ENCODE peak calls at places on chromosomes 12 and 14, in six cellular contexts. One of them, this sample, is unnamed.

GRCh38 chr12:104588048-104588942 is 131.5 kb downstream of the CHST11 start:
- DNase-seq in spleen: no peak
- DNase-seq in MM.1S: no peak
- DNase-seq in neural progenitor cell: no peak
- DNase-seq in astrocyte: peak
- DNase-seq in tibial nerve: no peak
- DNase-seq in this sample: no peak

GRCh38 chr12:40300490-40300889 is 75.7 kb downstream of the LRRK2 start:
- DNase-seq in MM.1S: no peak
- DNase-seq in neural progenitor cell: no peak
- DNase-seq in tibial nerve: no peak
- DNase-seq in astrocyte: no peak
- DNase-seq in spleen: no peak
- DNase-seq in this sample: no peak

GRCh38 chr12:56197921-56198635 is 8.8 kb upstream of the SMARCC2 start:
- DNase-seq in neural progenitor cell: no peak
- DNase-seq in spleen: no peak
- DNase-seq in astrocyte: no peak
- DNase-seq in MM.1S: no peak
- DNase-seq in tibial nerve: no peak
- DNase-seq in this sample: no peak

GRCh38 chr14:66965831-66966230 is 223.4 kb upstream of the GARIN2 start:
- DNase-seq in tibial nerve: no peak
- DNase-seq in neural progenitor cell: no peak
- DNase-seq in astrocyte: peak
- DNase-seq in MM.1S: no peak
- DNase-seq in spleen: no peak
- DNase-seq in this sample: no peak

GRCh38 chr12:19915392-19916192 is 452.7 kb upstream of the PDE3A start:
- DNase-seq in neural progenitor cell: peak
- DNase-seq in astrocyte: peak
- DNase-seq in spleen: no peak
- DNase-seq in tibial nerve: peak
- DNase-seq in MM.1S: peak
- DNase-seq in this sample: no peak

GRCh38 chr12:62983594-62983993 is 48.6 kb upstream of the PPM1H start:
- DNase-seq in neural progenitor cell: peak
- DNase-seq in spleen: no peak
- DNase-seq in MM.1S: no peak
- DNase-seq in astrocyte: no peak
- DNase-seq in tibial nerve: no peak
- DNase-seq in this sample: no peak

GRCh38 chr12:95202691-95203476 is 14.4 kb downstream of the FGD6 start:
- DNase-seq in astrocyte: no peak
- DNase-seq in tibial nerve: no peak
- DNase-seq in spleen: no peak
- DNase-seq in neural progenitor cell: no peak
- DNase-seq in MM.1S: peak
- DNase-seq in this sample: no peak

GRCh38 chr14:87148655-87149054 is 844.3 kb downstream of the GALC start:
- DNase-seq in neural progenitor cell: no peak
- DNase-seq in astrocyte: peak
- DNase-seq in spleen: no peak
- DNase-seq in tibial nerve: no peak
- DNase-seq in MM.1S: no peak
- DNase-seq in this sample: no peak

GRCh38 chr12:52045794-52046199 is 5.4 kb upstream of the NR4A1 start:
- DNase-seq in neural progenitor cell: no peak
- DNase-seq in spleen: peak
- DNase-seq in tibial nerve: no peak
- DNase-seq in astrocyte: no peak
- DNase-seq in MM.1S: no peak
- DNase-seq in this sample: no peak

GRCh38 chr14:31484754-31485153 is 3.1 kb downstream of the GPR33 start:
- DNase-seq in MM.1S: no peak
- DNase-seq in spleen: no peak
- DNase-seq in astrocyte: no peak
- DNase-seq in neural progenitor cell: no peak
- DNase-seq in tibial nerve: no peak
- DNase-seq in this sample: no peak

GRCh38 chr14:104353921-104354701 is 215.7 kb downstream of the KIF26A start:
- DNase-seq in astrocyte: no peak
- DNase-seq in neural progenitor cell: no peak
- DNase-seq in spleen: peak
- DNase-seq in MM.1S: no peak
- DNase-seq in tibial nerve: no peak
- DNase-seq in this sample: no peak

GRCh38 chr12:125519026-125519651 is 453.9 kb downstream of the AACS start:
- DNase-seq in neural progenitor cell: no peak
- DNase-seq in MM.1S: no peak
- DNase-seq in astrocyte: no peak
- DNase-seq in spleen: no peak
- DNase-seq in tibial nerve: no peak
- DNase-seq in this sample: no peak

GRCh38 chr14:80872645-80873044 is 68.9 kb downstream of the CEP128 start:
- DNase-seq in neural progenitor cell: no peak
- DNase-seq in astrocyte: no peak
- DNase-seq in MM.1S: no peak
- DNase-seq in spleen: no peak
- DNase-seq in tibial nerve: no peak
- DNase-seq in this sample: no peak
- H3K4me3 ChIP-seq in neural progenitor cell: no peak
- H3K4me3 ChIP-seq in astrocyte: no peak
- H3K4me3 ChIP-seq in MM.1S: no peak
- H3K4me3 ChIP-seq in spleen: no peak
- H3K4me3 ChIP-seq in tibial nerve: no peak
- H3K4me3 ChIP-seq in this sample: no peak

GRCh38 chr12:29880987-29881386 is 97.2 kb upstream of the TMTC1 start:
- DNase-seq in neural progenitor cell: no peak
- DNase-seq in MM.1S: no peak
- DNase-seq in astrocyte: no peak
- DNase-seq in spleen: no peak
- DNase-seq in tibial nerve: no peak
- DNase-seq in this sample: no peak
- TF ChIP-seq CTCF in neural progenitor cell: no peak
- TF ChIP-seq CTCF in MM.1S: no peak
- TF ChIP-seq CTCF in astrocyte: no peak
- TF ChIP-seq CTCF in spleen: no peak
- TF ChIP-seq CTCF in tibial nerve: no peak
- TF ChIP-seq CTCF in this sample: no peak

DNA sequence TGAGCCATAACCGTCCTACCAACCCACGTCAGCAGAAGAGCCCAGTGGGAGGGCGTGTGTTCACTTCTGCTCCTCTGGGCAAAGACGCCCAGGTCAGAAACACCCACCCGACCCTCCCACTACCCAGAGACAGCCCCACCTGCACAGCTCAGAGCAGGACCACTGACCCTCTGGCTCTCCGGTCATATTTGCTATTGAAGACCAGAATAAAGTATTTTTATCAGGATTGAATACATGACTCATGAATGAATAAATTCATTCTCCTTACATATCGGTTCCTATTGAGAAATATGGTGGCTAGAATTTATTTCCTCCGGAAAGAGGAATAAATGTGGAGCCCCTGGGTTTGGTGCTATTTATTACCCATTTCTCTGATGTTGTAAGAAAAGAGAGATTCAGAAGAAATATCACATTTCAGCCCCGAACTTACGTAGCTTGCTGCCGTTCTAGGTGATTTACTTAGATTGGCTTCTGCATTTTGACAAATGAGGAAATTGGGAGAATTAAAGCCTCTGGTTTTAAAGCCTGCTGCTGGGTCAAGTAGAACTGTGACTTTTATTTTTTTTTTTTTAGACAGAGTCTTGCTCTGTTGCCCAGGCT is 36.4 kb upstream of the P2RX7 start:
- DNase-seq in MM.1S: no peak
- DNase-seq in astrocyte: no peak
- DNase-seq in neural progenitor cell: no peak
- DNase-seq in tibial nerve: no peak
- DNase-seq in spleen: no peak
- DNase-seq in this sample: no peak
- H3K4me3 ChIP-seq in MM.1S: no peak
- H3K4me3 ChIP-seq in astrocyte: no peak
- H3K4me3 ChIP-seq in neural progenitor cell: no peak
- H3K4me3 ChIP-seq in tibial nerve: peak
- H3K4me3 ChIP-seq in spleen: peak
- H3K4me3 ChIP-seq in this sample: no peak

GRCh38 chr14:99609245-99610117 is 5.5 kb upstream of the CCDC85C start:
- DNase-seq in neural progenitor cell: no peak
- DNase-seq in astrocyte: no peak
- DNase-seq in spleen: no peak
- DNase-seq in tibial nerve: no peak
- DNase-seq in MM.1S: no peak
- DNase-seq in this sample: no peak
- TF ChIP-seq CTCF in neural progenitor cell: no peak
- TF ChIP-seq CTCF in astrocyte: peak
- TF ChIP-seq CTCF in spleen: no peak
- TF ChIP-seq CTCF in tibial nerve: peak
- TF ChIP-seq CTCF in MM.1S: peak
- TF ChIP-seq CTCF in this sample: peak

DNA sequence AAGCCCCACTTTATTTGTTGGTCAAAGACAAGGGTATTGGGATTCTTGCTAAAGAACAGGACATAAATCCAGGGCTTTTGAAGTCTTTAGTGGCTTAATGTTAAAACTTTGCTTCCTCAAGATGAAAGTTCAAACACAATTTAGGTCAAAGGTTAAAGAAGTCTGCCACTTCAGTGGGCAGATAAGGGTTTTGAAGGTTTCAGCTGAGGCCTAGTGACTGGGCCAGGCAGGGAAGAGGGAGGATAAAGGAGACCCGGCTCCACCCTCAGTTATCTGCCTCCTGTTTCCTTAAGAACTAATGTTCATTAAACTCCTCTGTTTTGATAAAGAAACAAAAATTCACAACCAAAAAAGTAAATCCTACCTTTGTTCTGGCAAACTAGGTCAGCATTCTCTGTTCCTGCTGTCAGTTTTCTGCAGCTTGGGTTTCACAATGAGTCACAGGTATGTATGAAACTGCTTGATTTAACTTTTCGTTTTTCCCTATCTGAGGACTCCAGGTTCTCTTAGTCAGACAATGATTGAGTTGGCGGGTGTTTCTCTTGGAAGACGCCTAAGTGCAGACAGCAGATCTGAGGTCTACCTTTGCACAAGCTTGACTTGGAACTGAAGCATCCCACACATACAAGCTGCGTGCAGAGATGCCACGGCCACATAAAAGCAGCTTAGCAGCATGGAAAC is 208.3 kb downstream of the EXOC5 start:
- DNase-seq in neural progenitor cell: peak
- DNase-seq in astrocyte: no peak
- DNase-seq in tibial nerve: no peak
- DNase-seq in MM.1S: peak
- DNase-seq in spleen: no peak
- DNase-seq in this sample: no peak
- H3K4me3 ChIP-seq in neural progenitor cell: no peak
- H3K4me3 ChIP-seq in astrocyte: no peak
- H3K4me3 ChIP-seq in tibial nerve: no peak
- H3K4me3 ChIP-seq in MM.1S: peak
- H3K4me3 ChIP-seq in spleen: no peak
- H3K4me3 ChIP-seq in this sample: no peak

GRCh38 chr12:121709478-121709890 is 3.1 kb upstream of the TMEM120B start:
- DNase-seq in tibial nerve: no peak
- DNase-seq in spleen: no peak
- DNase-seq in MM.1S: no peak
- DNase-seq in astrocyte: peak
- DNase-seq in neural progenitor cell: no peak
- DNase-seq in this sample: peak
- TF ChIP-seq CTCF in tibial nerve: no peak
- TF ChIP-seq CTCF in spleen: no peak
- TF ChIP-seq CTCF in MM.1S: no peak
- TF ChIP-seq CTCF in astrocyte: no peak
- TF ChIP-seq CTCF in neural progenitor cell: no peak
- TF ChIP-seq CTCF in this sample: no peak

GRCh38 chr12:7994731-7995205 is 37.7 kb upstream of the FOXJ2 start:
- DNase-seq in astrocyte: peak
- DNase-seq in MM.1S: no peak
- DNase-seq in spleen: no peak
- DNase-seq in neural progenitor cell: peak
- DNase-seq in tibial nerve: no peak
- DNase-seq in this sample: peak
- H3K4me3 ChIP-seq in astrocyte: no peak
- H3K4me3 ChIP-seq in MM.1S: no peak
- H3K4me3 ChIP-seq in spleen: no peak
- H3K4me3 ChIP-seq in neural progenitor cell: no peak
- H3K4me3 ChIP-seq in tibial nerve: no peak
- H3K4me3 ChIP-seq in this sample: no peak

DNA sequence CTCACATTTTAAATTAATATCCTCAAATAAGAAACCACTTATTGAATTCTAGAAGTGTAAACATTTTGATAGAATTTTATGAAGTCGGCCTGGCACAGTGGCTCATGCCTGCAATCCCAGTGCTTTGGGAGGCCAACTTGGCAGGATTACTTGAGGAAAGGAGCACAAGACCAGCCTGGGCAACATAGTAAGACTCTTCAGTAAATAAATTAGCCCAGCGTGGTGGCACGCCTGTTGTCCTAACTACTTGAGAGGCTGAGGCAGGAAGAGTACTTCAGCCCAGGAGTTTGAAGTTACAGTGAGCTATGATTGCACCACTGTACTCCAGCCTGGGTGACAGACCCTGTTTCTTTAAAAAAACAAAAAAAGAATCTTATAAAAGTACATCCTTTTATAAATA is 8.9 kb upstream of the ZNF410 start:
- DNase-seq in astrocyte: no peak
- DNase-seq in neural progenitor cell: no peak
- DNase-seq in tibial nerve: no peak
- DNase-seq in MM.1S: no peak
- DNase-seq in spleen: no peak
- DNase-seq in this sample: no peak
- TF ChIP-seq CTCF in astrocyte: no peak
- TF ChIP-seq CTCF in neural progenitor cell: no peak
- TF ChIP-seq CTCF in tibial nerve: no peak
- TF ChIP-seq CTCF in MM.1S: no peak
- TF ChIP-seq CTCF in spleen: no peak
- TF ChIP-seq CTCF in this sample: no peak

GRCh38 chr12:27426743-27427142 is 19.8 kb upstream of the SMCO2 start:
- DNase-seq in tibial nerve: no peak
- DNase-seq in astrocyte: no peak
- DNase-seq in MM.1S: no peak
- DNase-seq in spleen: no peak
- DNase-seq in neural progenitor cell: no peak
- DNase-seq in this sample: no peak

GRCh38 chr12:27427824-27428223 is 18.7 kb upstream of the SMCO2 start:
- DNase-seq in astrocyte: no peak
- DNase-seq in spleen: no peak
- DNase-seq in tibial nerve: no peak
- DNase-seq in neural progenitor cell: no peak
- DNase-seq in MM.1S: no peak
- DNase-seq in this sample: no peak

GRCh38 chr12:27431185-27431584 is 15.4 kb upstream of the SMCO2 start:
- DNase-seq in tibial nerve: no peak
- DNase-seq in MM.1S: peak
- DNase-seq in neural progenitor cell: no peak
- DNase-seq in astrocyte: no peak
- DNase-seq in spleen: no peak
- DNase-seq in this sample: no peak

GRCh38 chr12:27428466-27428865 is 18.1 kb upstream of the SMCO2 start:
- DNase-seq in spleen: no peak
- DNase-seq in tibial nerve: no peak
- DNase-seq in MM.1S: no peak
- DNase-seq in neural progenitor cell: no peak
- DNase-seq in astrocyte: no peak
- DNase-seq in this sample: no peak

GRCh38 chr12:27429606-27430005 is 16.9 kb upstream of the SMCO2 start:
- DNase-seq in tibial nerve: no peak
- DNase-seq in MM.1S: no peak
- DNase-seq in spleen: no peak
- DNase-seq in neural progenitor cell: no peak
- DNase-seq in astrocyte: no peak
- DNase-seq in this sample: no peak
- H3K4me3 ChIP-seq in tibial nerve: no peak
- H3K4me3 ChIP-seq in MM.1S: no peak
- H3K4me3 ChIP-seq in spleen: no peak
- H3K4me3 ChIP-seq in neural progenitor cell: no peak
- H3K4me3 ChIP-seq in astrocyte: no peak
- H3K4me3 ChIP-seq in this sample: no peak